ENCODE peak calls at places on chromosome 7, in six cellular contexts. E is KBM-7; N is activated CD4-positive, alpha-beta T cell treated with anti-CD3 and anti-CD28 coated beads for 24 hours; I is T-helper 9 cell; R is MM.1S; A is stimulated activated effector memory CD8-positive, alpha-beta T cell treated with anti-CD3 and anti-CD28 coated beads, Interleukin-12 subunit alpha, Interleukin-12 subunit beta, amount 100 ng/mL, for 72 hours. F is an unnamed sample.
A peak's percentile ranks its signal among the peaks of the same experiment; 100 is the strongest.

GRCh38 chr7:45923290-45923689 is 2.2 kb upstream of the IGFBP3 start:
- DNase-seq in E (peak; percentile 61), N (peak; percentile 53), I (no peak), R (peak; percentile 76), A (peak; percentile 73), F (no peak)

GRCh38 chr7:53521638-53522184 is 486.3 kb downstream of the POM121L12 start:
- DNase-seq in E (no peak), N (no peak), I (no peak), R (no peak), A (no peak), F (no peak)

GRCh38 chr7:24968165-24968564 is 11.8 kb downstream of the OSBPL3 start:
- DNase-seq in E (no peak), N (no peak), I (no peak), R (no peak), A (no peak), F (no peak)

GRCh38 chr7:129354428-129355157 is 79.6 kb upstream of the STRIP2 start:
- DNase-seq in E (no peak), N (no peak), I (no peak), R (no peak), A (no peak), F (no peak)

GRCh38 chr7:82080254-82080924 is 310.5 kb upstream of the HGF start:
- DNase-seq in E (no peak), N (no peak), I (no peak), R (no peak), A (no peak), F (no peak)

GRCh38 chr7:70634610-70635068 is 497.3 kb upstream of the GALNT17 start:
- DNase-seq in E (no peak), N (no peak), I (no peak), R (no peak), A (no peak), F (no peak)

GRCh38 chr7:139682136-139683013 is 95.4 kb downstream of the HIPK2 start:
- DNase-seq in E (no peak), N (peak; percentile 21), I (no peak), R (no peak), A (peak; percentile 93), F (no peak)

GRCh38 chr7:27110163-27110976 is 7.9 kb upstream of the HOXA2 start:
- DNase-seq in E (no peak), N (no peak), I (no peak), R (no peak), A (no peak), F (no peak)

GRCh38 chr7:76262683-76263402 is 39.6 kb upstream of the HSPB1 start:
- DNase-seq in E (peak; percentile 74), N (no peak), I (no peak), R (peak; percentile 52), A (no peak), F (peak; percentile 84)

F was measured in NT2/D1.